ENCODE peak calls at places on chromosomes 11 and 22, in eight cellular contexts. B, P, O, K, H, T, X and V are unnamed samples.

GRCh38 chr22:37905534-37906363 is at the start of gene MICALL1:
- DNase-seq in H (peak; percentile 85), K (peak; percentile 49), O (peak; percentile 87), B (peak; percentile 77), T (no peak), X (peak; percentile 44), P (no peak), V (peak; percentile 88)

GRCh38 chr22:23220485-23221350 is 40.4 kb downstream of the BCR start:
- DNase-seq in B (no peak), H (no peak), K (no peak), O (peak; percentile 79), P (no peak), X (no peak), T (no peak), V (peak; percentile 95)

GRCh38 chr11:16226245-16226644 is 130.1 kb downstream of the SOX6 start:
- DNase-seq in O (no peak), X (peak; percentile 10), H (no peak), P (no peak), B (no peak), K (no peak), T (no peak), V (no peak)

GRCh38 chr11:116164843-116165242 is 607.9 kb downstream of the BUD13 start:
- DNase-seq in B (no peak), X (no peak), T (no peak), K (no peak), H (peak; percentile 20), O (no peak), P (peak; percentile 59), V (no peak)

GRCh38 chr22:46386312-46386711 is 50.8 kb downstream of the TRMU start:
- DNase-seq in T (no peak), H (no peak), P (no peak), O (no peak), B (no peak), K (no peak), X (no peak), V (no peak)

GRCh38 chr11:112656772-112657428 is 304.3 kb upstream of the NCAM1 start:
- DNase-seq in B (no peak), P (no peak), T (no peak), X (peak; percentile 89), K (no peak), H (no peak), O (no peak), V (no peak)

GRCh38 chr11:86162257-86162656 is 82.3 kb upstream of the EED start:
- DNase-seq in T (peak; percentile 13), B (peak; percentile 67), K (no peak), X (peak; percentile 60), P (no peak), O (no peak), H (no peak), V (peak; percentile 66)

GRCh38 chr22:19929586-19930302 is 11.8 kb upstream of the COMT start:
- DNase-seq in P (no peak), O (no peak), B (no peak), K (no peak), X (no peak), H (no peak), T (no peak), V (no peak)

GRCh38 chr11:109641549-109641948 is 219.6 kb downstream of the C11orf87 start:
- DNase-seq in O (no peak), B (no peak), H (peak; percentile 83), X (no peak), P (no peak), T (no peak), K (no peak), V (peak; percentile 74)

GRCh38 chr11:37409124-37409523 is 811.1 kb upstream of the RAG2 start:
- DNase-seq in X (peak; percentile 52), H (no peak), K (no peak), P (no peak), O (no peak), T (no peak), B (no peak), V (no peak)

GRCh38 chr11:28146123-28146751 is 38.0 kb downstream of the METTL15 start:
- DNase-seq in X (peak; percentile 88), O (no peak), P (no peak), H (no peak), B (no peak), T (no peak), K (no peak), V (no peak)